ENCODE peak calls at places on chromosomes 13 and 19, in five cellular contexts. T is neuronal stem cell, J is body of pancreas, F is PC-9, O is adrenal gland. M is an unnamed sample. For H3K4me1, the result is how much of the 10 kb centered on the place peaks cover.

GRCh38 chr13:44837250-44837649 is 152.0 kb downstream of the NUFIP1 start:
- DNase-seq in T (no peak), J (no peak), F (no peak), O (no peak), M (no peak)

GRCh38 chr19:1811472-1811894 is 593 bp downstream of the ATP8B3 start:
- DNase-seq in T (no peak), J (peak), F (peak), O (peak), M (peak)

GRCh38 chr19:55118401-55118991 is 1.1 kb upstream of the PPP1R12C start:
- DNase-seq in T (peak), J (peak), F (peak), O (peak), M (peak)

GRCh38 chr13:90032841-90033493 is 1314.5 kb upstream of the MIR17HG start:
- DNase-seq in T (no peak), J (no peak), F (no peak), O (no peak), M (peak)

GRCh38 chr13:79988573-79988972 is 352.4 kb downstream of the SPRY2 start:
- DNase-seq in T (no peak), J (no peak), F (no peak), O (no peak), M (no peak)

GRCh38 chr19:46015080-46015960 is 7.5 kb downstream of the PGLYRP1 start:
- DNase-seq in T (peak), J (peak), F (peak), O (peak), M (peak)

GRCh38 chr13:34847751-34848150 is 94.3 kb upstream of the NBEA start:
- DNase-seq in T (no peak), J (no peak), F (peak), O (no peak), M (no peak)

GRCh38 chr19:50779504-50780457 is 9.5 kb downstream of the GPR32 start:
- DNase-seq in T (no peak), J (no peak), F (no peak), O (no peak), M (no peak)

GRCh38 chr13:60226507-60226906 is 62.8 kb upstream of the DIAPH3 start:
- DNase-seq in T (peak), J (peak), F (peak), O (no peak), M (no peak)

DNA sequence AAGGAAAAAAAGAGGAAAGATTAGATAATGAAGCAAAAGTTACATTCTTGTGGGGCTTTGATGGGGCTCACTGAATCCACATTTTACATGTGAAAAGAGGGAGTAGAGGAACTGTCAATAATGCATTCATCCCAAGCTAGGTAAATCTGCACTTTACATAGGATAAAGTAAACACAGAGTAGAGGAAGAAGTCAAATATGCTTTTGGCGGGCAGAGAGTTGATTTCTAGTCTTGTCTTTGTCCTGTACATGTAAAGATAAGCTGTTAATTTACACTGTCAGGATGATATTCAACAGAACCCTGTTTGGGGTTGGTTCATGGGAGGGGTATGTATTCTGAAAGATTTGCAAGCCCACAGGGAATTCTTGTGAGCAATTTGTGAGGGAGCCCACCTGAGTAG is 18.0 kb upstream of the TNFRSF19 start:
- DNase-seq in T (no peak), J (no peak), F (no peak), O (no peak), M (no peak)
- H3K4me1 ChIP-seq in T (under half), J (under half), F (under half), O (under half), M (under half)

GRCh38 chr13:40185393-40185792 is 481.0 kb downstream of the FOXO1 start:
- DNase-seq in T (no peak), J (no peak), F (no peak), O (no peak), M (no peak)

GRCh38 chr13:40186636-40187323 is 479.7 kb downstream of the FOXO1 start:
- DNase-seq in T (no peak), J (no peak), F (no peak), O (no peak), M (no peak)

GRCh38 chr13:40187324-40187795 is 479.1 kb downstream of the FOXO1 start:
- DNase-seq in T (no peak), J (no peak), F (no peak), O (no peak), M (no peak)

GRCh38 chr13:40187836-40188591 is 478.4 kb downstream of the FOXO1 start:
- DNase-seq in T (no peak), J (no peak), F (no peak), O (no peak), M (no peak)

GRCh38 chr13:40186041-40186440 is 480.4 kb downstream of the FOXO1 start:
- DNase-seq in T (no peak), J (no peak), F (no peak), O (no peak), M (no peak)
- H3K27ac ChIP-seq in T (no peak), J (no peak), F (no peak), O (no peak), M (no peak)

GRCh38 chr13:48151343-48151742 is 56.4 kb upstream of the MED4 start:
- DNase-seq in T (no peak), J (no peak), F (no peak), O (no peak), M (no peak)
- H3K4me1 ChIP-seq in T (under half), J (under half), F (under half), O (under half), M (under half)

GRCh38 chr19:5696196-5697021 is 6.3 kb downstream of the RPL36 start:
- DNase-seq in T (no peak), J (no peak), F (no peak), O (no peak), M (no peak)

GRCh38 chr19:5694952-5695648 is 5.0 kb downstream of the RPL36 start:
- DNase-seq in T (no peak), J (no peak), F (no peak), O (no peak), M (no peak)

GRCh38 chr19:5697022-5697889 is 7.2 kb downstream of the RPL36 start:
- DNase-seq in T (no peak), J (no peak), F (no peak), O (peak), M (no peak)

GRCh38 chr19:5694167-5694951 is 4.3 kb downstream of the RPL36 start:
- DNase-seq in T (no peak), J (no peak), F (no peak), O (no peak), M (no peak)

DNA sequence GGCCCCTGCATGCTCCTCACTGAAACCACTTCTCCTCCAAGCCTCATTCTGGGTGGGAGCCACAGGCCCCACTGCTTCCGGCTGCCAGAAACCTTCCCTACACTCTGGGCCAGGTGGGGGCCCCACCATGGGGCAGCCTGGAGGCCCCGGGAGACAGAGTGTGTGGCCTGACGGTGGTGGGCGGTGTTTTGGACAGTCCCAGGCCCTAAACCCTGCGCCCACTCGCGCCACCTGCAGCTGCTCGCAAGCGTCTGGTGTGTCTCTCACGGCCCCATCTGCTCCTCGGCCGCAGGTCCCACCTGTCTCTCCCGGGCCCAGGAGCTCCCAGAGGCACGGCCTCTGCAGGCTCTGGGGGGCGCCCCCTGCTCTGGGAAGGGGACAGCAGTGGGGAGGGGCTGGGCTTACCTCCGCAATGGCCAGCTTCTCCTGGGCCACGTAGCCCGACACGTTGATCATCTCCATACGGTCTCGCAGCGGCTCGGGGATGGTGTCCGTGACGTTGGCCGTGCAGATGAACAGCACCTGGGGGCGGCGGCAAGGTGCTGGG is 5.6 kb downstream of the RPL36 start:
- DNase-seq in T (no peak), J (no peak), F (no peak), O (no peak), M (no peak)
- H3K27ac ChIP-seq in T (no peak), J (no peak), F (no peak), O (no peak), M (no peak)

GRCh38 chr13:114261328-114261965 is 20.0 kb upstream of the UPF3A start:
- DNase-seq in T (no peak), J (peak), F (no peak), O (no peak), M (no peak)
- H3K4me1 ChIP-seq in T (under half), J (under half), F (under half), O (under half), M (under half)